ENCODE peak calls at places on chromosomes 12 and 14, in four cellular contexts. I, C, X and D are unnamed samples. For H3K9me3, the result is how much of the 10 kb centered on the place peaks cover.

GRCh38 chr14:23357261-23357660 is 4.6 kb upstream of the SLC22A17 start:
- DNase-seq in I (no peak), C (no peak), X (no peak), D (peak)

GRCh38 chr12:4250691-4251090 is 22.9 kb upstream of the CCND2 start:
- DNase-seq in I (no peak), C (no peak), X (no peak), D (no peak)

GRCh38 chr12:64077922-64078321 is 144.2 kb downstream of the KICS2 start:
- DNase-seq in I (peak), C (no peak), X (peak), D (no peak)

GRCh38 chr12:88111074-88111652 is 30.7 kb downstream of the CEP290 start:
- DNase-seq in I (peak), C (peak), X (peak), D (no peak)

GRCh38 chr12:115177899-115178298 is 493.9 kb upstream of the TBX3 start:
- DNase-seq in I (no peak), C (no peak), X (no peak), D (no peak)

GRCh38 chr14:22900088-22900799 is 17.2 kb downstream of the REM2 start:
- DNase-seq in I (peak), C (peak), X (peak), D (no peak)

GRCh38 chr12:84463756-84464495 is 448.7 kb downstream of the SLC6A15 start:
- DNase-seq in I (no peak), C (peak), X (no peak), D (no peak)

GRCh38 chr12:57632369-57632897 is 568 bp downstream of the B4GALNT1 start:
- DNase-seq in I (no peak), C (no peak), X (peak), D (no peak)

GRCh38 chr14:23829736-23830474 is 123.7 kb upstream of the DHRS4 start:
- DNase-seq in I (peak), C (peak), X (peak), D (no peak)

GRCh38 chr12:123076604-123077297 is 74.1 kb downstream of the PITPNM2 start:
- DNase-seq in I (peak), C (no peak), X (peak), D (no peak)

GRCh38 chr14:56664811-56665421 is 85.3 kb downstream of the TMEM260 start:
- DNase-seq in I (no peak), C (no peak), X (no peak), D (no peak)

GRCh38 chr12:10027311-10028099 is 3.0 kb upstream of the CLEC9A start:
- DNase-seq in I (peak), C (peak), X (peak), D (no peak)

GRCh38 chr12:52193991-52194390 is 2.2 kb upstream of the KRT80 start:
- DNase-seq in I (peak), C (no peak), X (peak), D (no peak)

GRCh38 chr12:49233842-49234526 is 30.9 kb upstream of the TUBA1C start:
- DNase-seq in I (no peak), C (no peak), X (no peak), D (peak)

GRCh38 chr14:101781240-101782061 is 19.9 kb downstream of the PPP2R5C start:
- DNase-seq in I (no peak), C (no peak), X (no peak), D (no peak)

GRCh38 chr12:34396006-34396860 is 373.9 kb downstream of the ALG10 start:
- DNase-seq in I (no peak), C (no peak), X (no peak), D (peak)

GRCh38 chr12:113601656-113602263 is 130.1 kb upstream of the LHX5 start:
- DNase-seq in I (no peak), C (no peak), X (peak), D (no peak)

GRCh38 chr12:41014643-41015020 is 173.5 kb upstream of the PDZRN4 start:
- DNase-seq in I (peak), C (peak), X (peak), D (no peak)

GRCh38 chr12:123444396-123445026 is 8.0 kb upstream of the RILPL2 start:
- DNase-seq in I (peak), C (peak), X (no peak), D (no peak)

DNA sequence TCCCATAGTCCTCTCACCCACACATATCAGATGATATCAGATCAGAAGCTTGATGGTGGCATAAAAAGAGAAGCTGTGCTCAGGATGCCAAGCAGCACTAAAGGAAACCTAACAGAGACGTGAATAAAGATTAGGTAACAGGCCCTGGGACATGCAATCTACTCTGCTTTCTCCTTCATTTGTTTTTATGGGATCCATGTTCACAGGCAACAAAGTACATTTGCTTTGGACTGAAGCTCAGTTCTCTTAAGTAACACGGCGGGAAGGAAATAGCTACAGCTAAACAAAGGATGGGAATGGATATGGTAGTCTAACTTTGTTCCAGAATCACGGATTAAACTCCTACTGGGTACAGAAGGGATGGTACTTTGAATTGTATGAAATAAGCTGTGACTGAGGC is 119.5 kb downstream of the TTC7B start:
- DNase-seq in I (peak), C (no peak), X (no peak), D (no peak)
- H3K27ac ChIP-seq in I (no peak), C (no peak), X (no peak), D (no peak)

DNA sequence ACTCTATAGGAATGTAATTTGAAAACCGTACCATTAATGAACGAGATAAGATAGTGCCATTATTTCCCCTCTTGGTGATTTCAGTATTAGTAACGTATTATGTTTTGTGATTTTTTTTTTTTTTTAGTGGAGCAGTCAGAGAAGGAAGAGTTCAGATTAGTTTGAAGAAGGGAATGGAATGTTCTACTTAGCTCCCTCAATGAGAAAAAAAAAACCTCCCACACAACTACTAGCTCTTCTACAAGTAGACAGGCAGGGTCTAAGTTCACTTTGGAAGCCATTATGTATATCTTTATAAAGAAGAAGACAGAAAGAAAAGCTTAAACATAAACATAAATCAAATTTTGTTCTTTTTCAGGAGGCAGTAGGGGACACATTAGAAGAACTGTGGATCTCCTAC is 27.3 kb downstream of the PNMA1 start:
- DNase-seq in I (no peak), C (no peak), X (no peak), D (no peak)
- H3K9me3 ChIP-seq in I (under half), C (under half), X (under half), D (under half)

GRCh38 chr12:109053382-109054123 is 1.2 kb downstream of the USP30 start:
- DNase-seq in I (no peak), C (no peak), X (no peak), D (no peak)
- H3K9ac ChIP-seq in I (peak), C (peak), X (peak), D (peak)

GRCh38 chr12:11795910-11796459 is 146.5 kb downstream of the ETV6 start:
- DNase-seq in I (peak), C (peak), X (peak), D (no peak)
- H3K27ac ChIP-seq in I (peak), C (peak), X (peak), D (no peak)